ENCODE peak calls at places on chromosomes 2 and 18, in eight cellular contexts. O is mucosa of descending colon, R is HFFc6, F is chondrocyte, K is astrocyte of the cerebellum, A is fibroblast of lung, M is WTC11, C is GM13977. B is an unnamed sample.

GRCh38 chr2:164560181-164560792 is 61.0 kb downstream of the GRB14 start:
- DNase-seq in O (no peak), R (peak; percentile 33), F (no peak), K (peak; percentile 15), A (peak; percentile 20), M (no peak), C (peak; percentile 8), B (peak; percentile 11)

GRCh38 chr2:53130441-53130943 is 637.1 kb upstream of the CHAC2 start:
- DNase-seq in O (no peak), R (peak; percentile 73), F (no peak), K (peak; percentile 11), A (peak; percentile 78), M (no peak), C (no peak), B (no peak)

GRCh38 chr2:143193121-143193520 is 63.9 kb downstream of the ARHGAP15 start:
- DNase-seq in O (no peak), R (no peak), F (no peak), K (no peak), A (no peak), M (no peak), C (no peak), B (no peak)

GRCh38 chr2:112958428-112959108 is 19.2 kb upstream of the IL36G start:
- DNase-seq in O (no peak), R (peak; percentile 52), F (no peak), K (peak; percentile 36), A (peak; percentile 32), M (peak; percentile 21), C (peak; percentile 66), B (peak; percentile 59)

GRCh38 chr2:85584857-85585780 is 888 bp downstream of the VAMP5 start:
- DNase-seq in O (peak; percentile 46), R (peak; percentile 65), F (no peak), K (no peak), A (peak; percentile 65), M (no peak), C (peak; percentile 56), B (peak; percentile 43)

GRCh38 chr2:77147154-77147553 is 375.0 kb downstream of the LRRTM4 start:
- DNase-seq in O (no peak), R (no peak), F (no peak), K (no peak), A (no peak), M (no peak), C (no peak), B (no peak)

GRCh38 chr2:201999289-201999688 is 34.4 kb upstream of the FZD7 start:
- DNase-seq in O (no peak), R (no peak), F (no peak), K (no peak), A (no peak), M (no peak), C (no peak), B (no peak)

GRCh38 chr2:69628325-69629038 is 15.1 kb downstream of the AAK1 start:
- DNase-seq in O (no peak), R (no peak), F (no peak), K (no peak), A (no peak), M (no peak), C (no peak), B (no peak)

GRCh38 chr2:144137705-144138428 is 382.1 kb downstream of the ZEB2 start:
- DNase-seq in O (no peak), R (peak; percentile 89), F (no peak), K (peak; percentile 2), A (peak; percentile 73), M (no peak), C (no peak), B (no peak)

GRCh38 chr2:86543335-86543734 is 19.9 kb downstream of the CHMP3 start:
- DNase-seq in O (no peak), R (no peak), F (no peak), K (no peak), A (no peak), M (no peak), C (no peak), B (no peak)

GRCh38 chr2:188181884-188182283 is 109.8 kb upstream of the GULP1 start:
- DNase-seq in O (no peak), R (no peak), F (no peak), K (no peak), A (no peak), M (no peak), C (no peak), B (no peak)

GRCh38 chr2:236636714-236637485 is 67.3 kb downstream of the ACKR3 start:
- DNase-seq in O (no peak), R (no peak), F (no peak), K (no peak), A (no peak), M (no peak), C (no peak), B (no peak)

GRCh38 chr18:8912348-8913057 is 190.0 kb upstream of the NDUFV2 start:
- DNase-seq in O (peak; percentile 33), R (no peak), F (no peak), K (no peak), A (no peak), M (peak; percentile 21), C (no peak), B (peak; percentile 39)

GRCh38 chr2:55901322-55901721 is 22.3 kb downstream of the EFEMP1 start:
- DNase-seq in O (no peak), R (no peak), F (no peak), K (no peak), A (peak; percentile 84), M (no peak), C (no peak), B (no peak)

GRCh38 chr2:60468390-60469085 is 84.9 kb downstream of the BCL11A start:
- DNase-seq in O (no peak), R (peak; percentile 37), F (no peak), K (no peak), A (peak; percentile 35), M (no peak), C (no peak), B (no peak)

DNA sequence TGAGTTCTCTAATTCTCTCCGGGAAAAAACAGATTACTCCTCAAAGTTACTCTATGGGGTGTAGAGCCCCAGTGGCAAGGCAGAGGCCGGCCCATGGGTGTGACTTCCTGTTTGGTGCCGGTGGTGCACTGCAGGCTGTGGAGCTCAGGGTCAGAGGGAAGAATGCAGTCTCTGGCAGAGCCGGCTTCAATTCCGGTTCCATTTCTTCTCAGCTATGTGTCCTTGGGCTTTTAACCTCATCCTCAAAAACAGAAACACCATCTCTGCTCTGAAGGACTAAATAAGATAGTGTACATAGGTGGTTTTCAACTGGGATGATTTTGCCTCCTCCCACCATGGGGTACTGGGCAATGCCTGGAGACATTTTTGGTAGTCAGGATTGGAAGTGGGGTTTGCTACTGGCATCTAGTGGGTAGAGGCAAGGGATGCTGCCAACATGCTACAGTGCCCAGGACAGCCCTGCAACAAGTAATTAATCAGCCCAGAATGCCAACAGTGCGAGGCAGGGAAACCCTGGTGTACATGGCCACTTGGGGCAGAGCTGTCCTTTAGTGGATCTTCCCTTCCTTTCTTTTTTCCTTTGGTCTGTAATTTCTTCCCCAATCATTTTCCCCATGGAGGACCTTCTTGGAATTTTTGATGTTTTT is 81.2 kb downstream of the INSIG2 start:
- DNase-seq in O (peak; percentile 37), R (no peak), F (no peak), K (no peak), A (no peak), M (no peak), C (no peak), B (no peak)
- TF ChIP-seq CTCF in O (no peak), R (no peak), F (no peak), K (no peak), A (no peak), M (no peak), C (no peak), B (no peak)

DNA sequence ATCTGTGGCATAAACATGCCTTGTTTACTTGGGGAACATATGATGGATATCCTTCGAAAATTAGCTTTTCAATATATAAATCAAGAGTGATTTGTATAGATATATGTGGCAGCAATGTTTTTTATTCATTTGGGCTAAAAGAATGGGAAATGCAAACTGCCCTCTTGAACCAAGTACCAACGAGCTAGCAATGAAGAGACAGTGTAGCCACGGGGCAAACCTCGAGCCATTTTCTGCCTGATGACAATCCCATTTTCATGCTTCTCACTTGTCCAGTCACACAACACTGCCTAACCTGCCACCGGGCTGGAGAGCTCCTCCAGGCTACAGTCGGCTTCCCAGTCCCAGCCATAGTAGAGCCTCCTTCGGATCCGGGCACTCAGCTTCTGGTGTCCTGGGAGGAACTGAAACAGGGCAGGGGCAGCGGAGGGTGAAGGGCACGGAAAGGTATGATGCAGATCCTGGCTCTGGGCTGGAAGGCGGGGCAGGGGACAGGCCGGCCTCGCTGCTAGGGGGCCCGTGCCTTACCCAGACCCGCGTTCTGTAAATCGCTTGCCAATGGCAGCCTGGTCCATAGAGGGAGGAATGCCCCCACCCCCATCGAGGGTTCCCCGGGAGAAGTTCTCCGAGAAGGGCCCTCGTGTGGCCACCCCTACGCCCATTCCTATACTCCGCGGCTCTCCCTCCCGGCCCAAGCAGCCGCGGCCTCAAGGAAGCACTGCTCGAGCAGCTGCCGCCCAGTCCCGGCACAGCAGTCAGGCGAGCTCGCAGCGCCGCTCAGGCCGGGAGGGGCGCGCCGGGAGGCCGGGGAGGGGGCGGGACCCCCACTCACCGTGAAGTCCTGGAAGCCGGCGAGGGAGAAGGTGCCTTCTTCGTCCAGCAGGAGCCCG is 552 bp downstream of the CNPPD1 start:
- DNase-seq in O (peak; percentile 75), R (peak; percentile 30), F (no peak), K (no peak), A (peak; percentile 38), M (peak; percentile 64), C (peak; percentile 37), B (peak; percentile 43)
- TF ChIP-seq CTCF in O (no peak), R (peak; percentile 53), F (peak; percentile 63), K (no peak), A (no peak), M (no peak), C (no peak), B (peak; percentile 13)

DNA sequence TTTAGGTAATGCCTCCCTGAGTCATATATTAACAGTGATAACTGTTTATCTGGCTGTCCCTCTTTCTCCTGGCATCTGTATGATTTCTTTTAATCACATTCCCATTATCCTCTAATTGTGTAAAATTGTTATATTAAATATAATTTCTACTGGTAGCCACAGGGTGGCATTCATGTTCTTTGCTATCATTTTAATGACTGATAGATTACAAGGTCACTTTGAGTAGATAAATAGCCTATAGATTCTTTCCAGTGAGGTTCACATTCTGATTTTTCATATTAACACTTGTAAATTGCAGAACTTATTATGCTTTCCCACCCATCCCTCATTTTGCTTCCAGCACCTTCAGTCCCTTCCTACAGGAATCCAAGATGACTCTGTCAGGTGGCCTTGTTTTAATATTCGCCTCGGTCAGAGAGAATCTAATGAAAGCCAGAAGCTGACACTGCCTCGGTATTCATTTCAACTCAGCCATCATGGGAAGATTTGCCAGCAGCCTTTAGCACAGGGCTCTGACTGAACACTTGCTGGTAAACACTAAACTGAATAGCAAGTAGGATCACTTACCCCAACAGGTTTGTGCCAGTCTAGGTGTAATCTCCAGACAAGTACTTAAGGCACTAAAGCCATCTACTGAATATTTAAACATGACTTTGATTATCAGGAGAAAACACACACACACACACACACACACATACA is 101.2 kb upstream of the FSHR start:
- DNase-seq in O (no peak), R (no peak), F (no peak), K (no peak), A (no peak), M (no peak), C (no peak), B (no peak)
- TF ChIP-seq CTCF in O (no peak), R (no peak), F (peak; percentile 77), K (no peak), A (no peak), M (no peak), C (no peak), B (no peak)

GRCh38 chr2:146734791-146735190 is 1110.0 kb upstream of the ACVR2A start:
- DNase-seq in O (no peak), R (no peak), F (no peak), K (no peak), A (no peak), M (no peak), C (no peak), B (no peak)

GRCh38 chr2:146730882-146731281 is 1113.9 kb upstream of the ACVR2A start:
- DNase-seq in O (no peak), R (no peak), F (no peak), K (no peak), A (peak; percentile 5), M (no peak), C (no peak), B (no peak)

GRCh38 chr2:146734042-146734715 is 1110.7 kb upstream of the ACVR2A start:
- DNase-seq in O (no peak), R (peak; percentile 5), F (no peak), K (peak; percentile 45), A (peak; percentile 45), M (no peak), C (peak; percentile 23), B (peak; percentile 8)
- TF ChIP-seq CTCF in O (no peak), R (peak; percentile 67), F (peak; percentile 90), K (peak; percentile 55), A (peak; percentile 53), M (peak; percentile 29), C (peak; percentile 59), B (peak; percentile 33)

B was measured in GM10248.